ENCODE peak calls at places on chromosomes 11 and 22, in nine cellular contexts. S, I, W, H, U, M, N, O and Z are unnamed samples.

GRCh38 chr22:28108851-28109250 is 189.8 kb upstream of the PITPNB start:
- DNase-seq in S (no peak), I (no peak), W (no peak), H (no peak), U (no peak), M (no peak), N (no peak), O (no peak), Z (no peak)

GRCh38 chr11:12841946-12842630 is 167.0 kb upstream of the RASSF10 start:
- DNase-seq in S (no peak), I (peak), W (peak), H (no peak), U (no peak), M (peak), N (peak), O (peak), Z (peak)

GRCh38 chr11:104830080-104830479 is 68.2 kb downstream of the CASP12 start:
- DNase-seq in S (no peak), I (peak), W (peak), H (no peak), U (no peak), M (peak), N (peak), O (peak), Z (peak)

GRCh38 chr11:77123591-77123990 is 4.5 kb upstream of the MYO7A start:
- DNase-seq in S (no peak), I (no peak), W (no peak), H (no peak), U (no peak), M (no peak), N (no peak), O (no peak), Z (no peak)

GRCh38 chr11:124602193-124602592 is 9.0 kb upstream of the PANX3 start:
- DNase-seq in S (no peak), I (no peak), W (peak), H (no peak), U (no peak), M (no peak), N (no peak), O (no peak), Z (no peak)

GRCh38 chr11:74937696-74938475 is 11.0 kb downstream of the XRRA1 start:
- DNase-seq in S (no peak), I (no peak), W (peak), H (no peak), U (no peak), M (peak), N (no peak), O (no peak), Z (no peak)

GRCh38 chr11:123260511-123261211 is 65.6 kb upstream of the CLMP start:
- DNase-seq in S (no peak), I (no peak), W (no peak), H (no peak), U (no peak), M (peak), N (no peak), O (no peak), Z (peak)

GRCh38 chr11:56089697-56090096 is 3.4 kb upstream of the OR8I2 start:
- DNase-seq in S (no peak), I (no peak), W (no peak), H (no peak), U (no peak), M (no peak), N (no peak), O (no peak), Z (peak)

GRCh38 chr11:313787-314547 is at the start of gene IFITM1:
- DNase-seq in S (no peak), I (peak), W (peak), H (peak), U (peak), M (peak), N (peak), O (peak), Z (peak)

GRCh38 chr11:2562181-2562581 is 117.4 kb downstream of the KCNQ1 start:
- DNase-seq in S (no peak), I (no peak), W (no peak), H (no peak), U (no peak), M (no peak), N (no peak), O (no peak), Z (no peak)

GRCh38 chr11:45725121-45725520 is 59.7 kb upstream of the CHST1 start:
- DNase-seq in S (no peak), I (no peak), W (no peak), H (no peak), U (no peak), M (no peak), N (no peak), O (no peak), Z (no peak)

GRCh38 chr22:24303007-24303406 is 32.4 kb downstream of the SPECC1L start:
- DNase-seq in S (no peak), I (no peak), W (no peak), H (no peak), U (no peak), M (no peak), N (no peak), O (no peak), Z (no peak)

GRCh38 chr22:49561976-49562375 is 265.7 kb downstream of the BRD1 start:
- DNase-seq in S (no peak), I (no peak), W (no peak), H (no peak), U (no peak), M (no peak), N (no peak), O (no peak), Z (no peak)

GRCh38 chr11:58070585-58070984 is 39.8 kb downstream of the OR6Q1 start:
- DNase-seq in S (no peak), I (no peak), W (no peak), H (no peak), U (no peak), M (no peak), N (no peak), O (no peak), Z (no peak)

GRCh38 chr11:30917859-30918478 is 331.8 kb upstream of the MPPED2 start:
- DNase-seq in S (no peak), I (peak), W (peak), H (no peak), U (no peak), M (peak), N (peak), O (peak), Z (peak)

GRCh38 chr11:2443881-2444300 is 423 bp downstream of the TRPM5 start:
- DNase-seq in S (no peak), I (no peak), W (no peak), H (no peak), U (no peak), M (no peak), N (no peak), O (no peak), Z (no peak)

GRCh38 chr11:65127473-65128181 is 5.5 kb downstream of the MRPL49 start:
- DNase-seq in S (no peak), I (no peak), W (no peak), H (no peak), U (no peak), M (no peak), N (no peak), O (no peak), Z (no peak)

GRCh38 chr11:15497366-15497765 is 382.6 kb downstream of the INSC start:
- DNase-seq in S (no peak), I (no peak), W (no peak), H (no peak), U (no peak), M (no peak), N (no peak), O (no peak), Z (no peak)

GRCh38 chr22:17483670-17484372 is 79.5 kb upstream of the SLC25A18 start:
- DNase-seq in S (no peak), I (no peak), W (no peak), H (no peak), U (no peak), M (peak), N (no peak), O (no peak), Z (no peak)

GRCh38 chr11:57668467-57668890 is 565 bp downstream of the ZDHHC5 start:
- DNase-seq in S (no peak), I (no peak), W (no peak), H (no peak), U (no peak), M (no peak), N (no peak), O (no peak), Z (no peak)

GRCh38 chr11:61541568-61541967 is 33.0 kb downstream of the LRRC10B start:
- DNase-seq in S (no peak), I (peak), W (peak), H (no peak), U (no peak), M (no peak), N (peak), O (no peak), Z (no peak)

GRCh38 chr11:72984448-72985077 is 157.6 kb downstream of the FCHSD2 start:
- DNase-seq in S (no peak), I (no peak), W (no peak), H (no peak), U (no peak), M (no peak), N (peak), O (no peak), Z (no peak)

GRCh38 chr11:70568504-70569172 is 170.3 kb downstream of the CTTN start:
- DNase-seq in S (no peak), I (peak), W (peak), H (no peak), U (no peak), M (peak), N (peak), O (no peak), Z (peak)

GRCh38 chr11:116960916-116961315 is 123.5 kb upstream of the APOA1 start:
- DNase-seq in S (no peak), I (peak), W (peak), H (no peak), U (no peak), M (peak), N (peak), O (peak), Z (no peak)

GRCh38 chr22:36954251-36955014 is 41.0 kb downstream of the CSF2RB start:
- DNase-seq in S (no peak), I (no peak), W (peak), H (no peak), U (peak), M (no peak), N (no peak), O (no peak), Z (no peak)

GRCh38 chr11:117887431-117888139 is 11.1 kb upstream of the FXYD6 start:
- DNase-seq in S (no peak), I (no peak), W (no peak), H (no peak), U (no peak), M (no peak), N (no peak), O (no peak), Z (no peak)

GRCh38 chr11:122202951-122203456 is 87.0 kb upstream of the BLID start:
- DNase-seq in S (no peak), I (peak), W (peak), H (peak), U (peak), M (peak), N (peak), O (no peak), Z (peak)

GRCh38 chr11:77821349-77821851 is 456 bp downstream of the AAMDC start:
- DNase-seq in S (no peak), I (peak), W (peak), H (peak), U (peak), M (peak), N (peak), O (no peak), Z (peak)

GRCh38 chr11:73866586-73866996 is 10.1 kb downstream of the COA4 start:
- DNase-seq in S (no peak), I (peak), W (peak), H (no peak), U (no peak), M (peak), N (peak), O (no peak), Z (no peak)

GRCh38 chr11:22349446-22349845 is 11.3 kb downstream of the SLC17A6 start:
- DNase-seq in S (no peak), I (no peak), W (no peak), H (no peak), U (no peak), M (no peak), N (no peak), O (no peak), Z (no peak)

GRCh38 chr11:71244116-71244815 is 8.1 kb downstream of the SHANK2 start:
- DNase-seq in S (no peak), I (no peak), W (peak), H (no peak), U (no peak), M (no peak), N (peak), O (no peak), Z (no peak)

GRCh38 chr11:1832181-1832988 is 2.4 kb upstream of the SYT8 start:
- DNase-seq in S (peak), I (peak), W (peak), H (peak), U (peak), M (peak), N (peak), O (no peak), Z (peak)

GRCh38 chr11:105137286-105137685 is 2.3 kb downstream of the CARD18 start:
- DNase-seq in S (no peak), I (no peak), W (no peak), H (no peak), U (no peak), M (peak), N (no peak), O (no peak), Z (no peak)

GRCh38 chr11:61512435-61512834 is 3.9 kb downstream of the LRRC10B start:
- DNase-seq in S (no peak), I (no peak), W (no peak), H (no peak), U (no peak), M (no peak), N (no peak), O (no peak), Z (peak)

GRCh38 chr22:30396871-30397655 is at the start of gene SEC14L2:
- DNase-seq in S (no peak), I (peak), W (peak), H (peak), U (peak), M (peak), N (peak), O (no peak), Z (peak)

GRCh38 chr11:9982127-9982795 is 311.8 kb downstream of the SBF2 start:
- DNase-seq in S (no peak), I (no peak), W (peak), H (no peak), U (no peak), M (no peak), N (no peak), O (no peak), Z (no peak)

GRCh38 chr11:57277845-57278720 is 41.0 kb upstream of the APLNR start:
- DNase-seq in S (no peak), I (peak), W (peak), H (no peak), U (peak), M (peak), N (peak), O (peak), Z (peak)

GRCh38 chr11:11454671-11455223 is 101.7 kb upstream of the CSNK2A3 start:
- DNase-seq in S (no peak), I (no peak), W (no peak), H (no peak), U (no peak), M (no peak), N (no peak), O (no peak), Z (no peak)

GRCh38 chr11:122020902-122021301 is 95.1 kb downstream of the BLID start:
- DNase-seq in S (no peak), I (peak), W (no peak), H (no peak), U (no peak), M (peak), N (peak), O (no peak), Z (peak)